ENCODE peak calls at places on chromosome 1, in nine cellular contexts. L is A549; Z is GM23338; T is heart left ventricle; U is PC-3; M is mucosa of descending colon; Y is lung; H is HepG2; V is CD8-positive, alpha-beta T cell. R is an unnamed sample.
A peak's percentile ranks its signal among the peaks of the same experiment; 100 is the strongest.

GRCh38 chr1:145702052-145702451 is 5.1 kb downstream of the PDZK1 start:
- ATAC-seq in L (no peak), Z (no peak), T (no peak), U (no peak), M (no peak), Y (no peak), H (no peak), V (no peak), R (no peak)

GRCh38 chr1:179576509-179576908 is 761 bp upstream of the NPHS2 start:
- ATAC-seq in L (no peak), Z (no peak), T (no peak), U (no peak), M (no peak), Y (no peak), H (no peak), V (no peak), R (no peak)

GRCh38 chr1:41838266-41838665 is 80.5 kb downstream of the HIVEP3 start:
- ATAC-seq in L (no peak), Z (no peak), T (no peak), U (no peak), M (no peak), Y (no peak), H (no peak), V (no peak), R (no peak)

GRCh38 chr1:198162091-198162767 is 5.4 kb downstream of the NEK7 start:
- ATAC-seq in L (no peak), Z (no peak), T (no peak), U (no peak), M (peak; percentile 17), Y (no peak), H (peak; percentile 56), V (no peak), R (no peak)

GRCh38 chr1:33641099-33641830 is 168.8 kb downstream of the ZSCAN20 start:
- ATAC-seq in L (peak; percentile 69), Z (peak; percentile 87), T (no peak), U (peak; percentile 48), M (peak; percentile 32), Y (no peak), H (peak; percentile 47), V (no peak), R (no peak)

GRCh38 chr1:176073524-176074157 is 133.4 kb downstream of the COP1 start:
- ATAC-seq in L (peak; percentile 97), Z (peak; percentile 89), T (peak; percentile 71), U (peak; percentile 83), M (peak; percentile 76), Y (no peak), H (peak; percentile 80), V (peak; percentile 59), R (no peak)

GRCh38 chr1:111887385-111887784 is 102.1 kb downstream of the KCND3 start:
- ATAC-seq in L (no peak), Z (no peak), T (no peak), U (no peak), M (no peak), Y (no peak), H (no peak), V (no peak), R (no peak)

GRCh38 chr1:203508463-203508862 is 14.5 kb downstream of the OPTC start:
- ATAC-seq in L (no peak), Z (peak; percentile 18), T (peak; percentile 60), U (no peak), M (no peak), Y (no peak), H (peak; percentile 76), V (no peak), R (no peak)

GRCh38 chr1:180841460-180841859 is 71.2 kb upstream of the KIAA1614 start:
- ATAC-seq in L (no peak), Z (no peak), T (no peak), U (no peak), M (no peak), Y (no peak), H (no peak), V (no peak), R (no peak)

GRCh38 chr1:230073371-230074035 is 6.5 kb downstream of the GALNT2 start:
- ATAC-seq in L (peak; percentile 37), Z (no peak), T (peak; percentile 28), U (peak; percentile 87), M (no peak), Y (no peak), H (no peak), V (no peak), R (no peak)

GRCh38 chr1:114207635-114208034 is 54.0 kb upstream of the SYT6 start:
- ATAC-seq in L (no peak), Z (no peak), T (no peak), U (no peak), M (no peak), Y (no peak), H (no peak), V (no peak), R (no peak)

GRCh38 chr1:205365945-205366463 is 9.3 kb upstream of the KLHDC8A start:
- ATAC-seq in L (peak; percentile 59), Z (peak; percentile 36), T (no peak), U (no peak), M (peak; percentile 89), Y (no peak), H (peak; percentile 62), V (no peak), R (no peak)

GRCh38 chr1:25033030-25033827 is 103.2 kb upstream of the RUNX3 start:
- ATAC-seq in L (no peak), Z (no peak), T (no peak), U (no peak), M (no peak), Y (no peak), H (no peak), V (no peak), R (no peak)

GRCh38 chr1:77322061-77322900 is 40.5 kb downstream of the AK5 start:
- ATAC-seq in L (peak; percentile 98), Z (peak; percentile 78), T (no peak), U (peak; percentile 97), M (no peak), Y (no peak), H (peak; percentile 34), V (no peak), R (no peak)

GRCh38 chr1:62325076-62325475 is 5.8 kb upstream of the KANK4 start:
- ATAC-seq in L (peak; percentile 25), Z (no peak), T (peak; percentile 69), U (no peak), M (no peak), Y (no peak), H (peak; percentile 53), V (no peak), R (peak; percentile 72)

GRCh38 chr1:46790702-46791101 is 8.1 kb upstream of the CYP4B1 start:
- ATAC-seq in L (no peak), Z (no peak), T (no peak), U (no peak), M (no peak), Y (no peak), H (no peak), V (no peak), R (no peak)

GRCh38 chr1:114126696-114127095 is 27.0 kb downstream of the SYT6 start:
- ATAC-seq in L (no peak), Z (no peak), T (no peak), U (no peak), M (peak; percentile 43), Y (no peak), H (no peak), V (no peak), R (no peak)

GRCh38 chr1:187383366-187383765 is 554.6 kb downstream of the PLA2G4A start:
- ATAC-seq in L (no peak), Z (peak; percentile 48), T (no peak), U (no peak), M (no peak), Y (no peak), H (peak; percentile 52), V (no peak), R (no peak)

GRCh38 chr1:116268211-116268610 is 104.8 kb upstream of the ATP1A1 start:
- ATAC-seq in L (no peak), Z (no peak), T (no peak), U (no peak), M (peak; percentile 76), Y (no peak), H (no peak), V (no peak), R (no peak)

GRCh38 chr1:155499263-155499662 is 63.3 kb downstream of the ASH1L start:
- ATAC-seq in L (no peak), Z (no peak), T (no peak), U (no peak), M (no peak), Y (no peak), H (no peak), V (no peak), R (no peak)
- H3K4me1 ChIP-seq in L (peaks cover 19% of the 10 kb centered on the region), Z (peaks cover 16% of the 10 kb centered on the region), T (peaks cover 24% of the 10 kb centered on the region), U (no peaks in the 10 kb centered on the region), M (peaks cover 14% of the 10 kb centered on the region), Y (peaks cover 3% of the 10 kb centered on the region), H (peaks cover 17% of the 10 kb centered on the region), V (peaks cover 13% of the 10 kb centered on the region), R (peaks cover 7% of the 10 kb centered on the region)

GRCh38 chr1:152739841-152740240 is 18.0 kb upstream of the KPRP start:
- ATAC-seq in L (no peak), Z (no peak), T (no peak), U (no peak), M (no peak), Y (no peak), H (no peak), V (no peak), R (no peak)

GRCh38 chr1:152735648-152736047 is 22.2 kb upstream of the KPRP start:
- ATAC-seq in L (peak; percentile 77), Z (peak; percentile 90), T (no peak), U (no peak), M (no peak), Y (no peak), H (peak; percentile 80), V (no peak), R (no peak)
- TF ChIP-seq CTCF in L (peak; percentile 31), Z (peak; percentile 84), T (no peak), U (peak; percentile 62), M (no peak), Y (no peak), H (peak; percentile 49), V (no peak), R (no peak)

DNA sequence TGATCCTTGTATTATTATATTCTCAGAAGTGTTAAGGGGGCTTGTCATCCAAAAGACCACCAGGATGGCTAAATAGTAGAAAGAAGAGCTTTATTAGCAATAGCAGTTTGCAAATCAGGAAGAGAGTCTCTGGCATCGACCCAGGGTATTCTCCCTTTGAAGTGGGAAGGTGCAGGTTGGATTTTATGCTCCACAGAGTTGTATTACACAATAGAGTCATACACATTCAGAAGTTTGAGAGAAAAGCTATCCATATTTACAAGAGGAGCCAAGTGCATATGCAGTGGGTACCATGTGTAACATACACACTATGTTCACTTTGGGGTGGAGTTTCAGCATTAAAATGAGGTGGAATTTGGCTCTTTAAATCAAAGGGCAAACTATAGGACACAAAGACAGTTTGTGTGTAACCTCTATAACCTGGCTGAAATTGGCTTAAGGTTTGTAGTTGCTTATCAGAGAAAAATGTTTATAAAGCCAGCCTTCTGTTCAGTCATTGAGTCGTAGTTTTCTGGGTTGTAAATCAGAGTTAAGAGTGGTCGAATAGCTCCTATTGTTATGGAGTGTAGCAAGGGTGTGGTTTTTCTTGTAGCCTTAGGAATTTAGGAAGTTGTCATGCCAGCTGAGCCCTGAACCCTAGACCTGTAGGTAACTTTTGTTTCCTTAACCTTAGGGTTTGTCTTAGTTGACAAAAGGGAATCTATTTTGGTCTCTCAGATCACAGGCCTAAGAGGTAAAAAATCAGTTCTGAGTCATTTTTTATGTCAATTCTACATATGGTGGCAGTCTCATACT is 125.3 kb downstream of the DNM3 start:
- ATAC-seq in L (no peak), Z (peak; percentile 91), T (peak; percentile 34), U (no peak), M (peak; percentile 66), Y (no peak), H (no peak), V (no peak), R (no peak)
- H3K4me3 ChIP-seq in L (no peak overlapping the region), Z (peak overlapping the region; percentile 1), T (no peak overlapping the region), U (no peak overlapping the region), M (no peak overlapping the region), Y (no peak overlapping the region), H (no peak overlapping the region), V (no peak overlapping the region), R (no peak overlapping the region)

GRCh38 chr1:64915381-64916274 is 50.7 kb downstream of the JAK1 start:
- ATAC-seq in L (peak; percentile 85), Z (peak; percentile 90), T (no peak), U (peak; percentile 89), M (peak; percentile 98), Y (no peak), H (peak; percentile 94), V (no peak), R (no peak)
- H3K4me1 ChIP-seq in L (peaks cover 84% of the 10 kb centered on the region), Z (peaks cover 3% of the 10 kb centered on the region), T (peaks cover 69% of the 10 kb centered on the region), U (peaks cover 55% of the 10 kb centered on the region), M (peaks cover 34% of the 10 kb centered on the region), Y (peaks cover 21% of the 10 kb centered on the region), H (peaks cover 82% of the 10 kb centered on the region), V (peaks cover 80% of the 10 kb centered on the region), R (peaks cover 16% of the 10 kb centered on the region)